ENCODE peak calls at places on chromosomes 3 and 15, in four cellular contexts. F is SK-N-SH, V is vagina, R is GM12878. B is an unnamed sample.

GRCh38 chr3:101170047-101170771 is 150.2 kb downstream of the IMPG2 start:
- DNase-seq in V (no peak), R (no peak), F (no peak), B (no peak)

GRCh38 chr3:70612920-70613319 is 300.5 kb upstream of the MDFIC2 start:
- DNase-seq in V (no peak), R (no peak), F (no peak), B (no peak)

GRCh38 chr3:160027541-160028195 is 39.0 kb downstream of the IL12A start:
- DNase-seq in F (no peak), R (peak), V (no peak), B (no peak)

GRCh38 chr3:128321418-128321817 is 145.3 kb downstream of the DNAJB8 start:
- DNase-seq in V (peak), F (no peak), R (no peak), B (no peak)

GRCh38 chr3:171173732-171174131 is 147.2 kb upstream of the SLC2A2 start:
- DNase-seq in V (no peak), F (no peak), R (no peak), B (no peak)

GRCh38 chr3:195574497-195575304 is 9.0 kb downstream of the APOD start:
- DNase-seq in R (no peak), V (no peak), F (no peak), B (no peak)

GRCh38 chr3:14511971-14512943 is 27.9 kb downstream of the GRIP2 start:
- DNase-seq in V (no peak), F (no peak), R (no peak), B (no peak)

GRCh38 chr3:188812198-188812597 is 359.6 kb upstream of the TPRG1 start:
- DNase-seq in F (no peak), V (no peak), R (no peak), B (no peak)

GRCh38 chr3:71485903-71486302 is 97.6 kb downstream of the FOXP1 start:
- DNase-seq in V (no peak), F (no peak), R (no peak), B (no peak)

GRCh38 chr15:60901647-60902046 is 327.5 kb downstream of the RORA start:
- DNase-seq in R (peak), F (no peak), V (no peak), B (peak)

GRCh38 chr3:50221413-50222168 is 14.4 kb upstream of the GNAI2 start:
- DNase-seq in V (no peak), R (no peak), F (no peak), B (no peak)

GRCh38 chr3:195709676-195710085 is 11.1 kb upstream of the MUC20 start:
- DNase-seq in R (no peak), F (no peak), V (no peak), B (no peak)

GRCh38 chr15:79265987-79266579 is 16.4 kb upstream of the ANKRD34C start:
- DNase-seq in R (no peak), V (no peak), F (no peak), B (no peak)

GRCh38 chr15:48893311-48893710 is 15.4 kb downstream of the EID1 start:
- DNase-seq in F (no peak), V (no peak), R (no peak), B (no peak)

GRCh38 chr15:89704411-89704810 is 13.8 kb downstream of the WDR93 start:
- DNase-seq in F (no peak), R (no peak), V (no peak), B (no peak)

GRCh38 chr15:27114440-27114839 is 143.5 kb downstream of the GABRG3 start:
- DNase-seq in F (no peak), R (no peak), V (no peak), B (no peak)

GRCh38 chr3:188274249-188274915 is 120.4 kb downstream of the LPP start:
- DNase-seq in V (no peak), F (no peak), R (no peak), B (no peak)

GRCh38 chr3:66441124-66441523 is 59.7 kb downstream of the LRIG1 start:
- DNase-seq in V (no peak), F (no peak), R (no peak), B (no peak)

GRCh38 chr3:13461169-13462124 is 18.7 kb upstream of the HDAC11 start:
- DNase-seq in V (no peak), F (peak), R (no peak), B (peak)

GRCh38 chr15:40878785-40879184 is 4.8 kb upstream of the RHOV start:
- DNase-seq in V (no peak), F (no peak), R (no peak), B (no peak)

GRCh38 chr3:186110975-186111974 is 2.4 kb upstream of the ETV5 start:
- DNase-seq in F (no peak), V (no peak), R (no peak), B (no peak)

GRCh38 chr3:8576841-8577553 is 67.6 kb downstream of the SSUH2 start:
- DNase-seq in R (no peak), F (no peak), V (no peak), B (no peak)

GRCh38 chr3:160801386-160802118 is 45.5 kb downstream of the PPM1L start:
- DNase-seq in F (no peak), R (no peak), V (no peak), B (no peak)

GRCh38 chr15:65680544-65680943 is 58.8 kb downstream of the SLC24A1 start:
- DNase-seq in R (no peak), V (no peak), F (no peak), B (no peak)

GRCh38 chr3:193922034-193922774 is 213.7 kb upstream of the HES1 start:
- DNase-seq in V (peak), F (no peak), R (no peak), B (no peak)

GRCh38 chr3:136728918-136729317 is 23.3 kb downstream of the STAG1 start:
- DNase-seq in F (no peak), V (no peak), R (no peak), B (no peak)

GRCh38 chr3:29937185-29937584 is 656.3 kb downstream of the RBMS3 start:
- DNase-seq in F (no peak), R (no peak), V (no peak), B (no peak)

GRCh38 chr3:40971191-40972168 is 227.8 kb upstream of the CTNNB1 start:
- DNase-seq in R (peak), F (no peak), V (no peak), B (peak)

GRCh38 chr15:39198044-39198625 is 382.7 kb upstream of the THBS1 start:
- DNase-seq in V (no peak), R (no peak), F (no peak), B (no peak)

GRCh38 chr15:45747426-45747825 is 112.6 kb downstream of the SQOR start:
- DNase-seq in F (no peak), V (no peak), R (no peak), B (no peak)

GRCh38 chr3:115922681-115923347 is 299.5 kb downstream of the GAP43 start:
- DNase-seq in V (no peak), R (no peak), F (no peak), B (no peak)

GRCh38 chr15:63054281-63054683 is 11.7 kb downstream of the TPM1 start:
- DNase-seq in V (no peak), R (no peak), F (no peak), B (no peak)
- TF ChIP-seq POLR2AphosphoS5 in V (no peak), R (no peak), F (no peak), B (no peak)

DNA sequence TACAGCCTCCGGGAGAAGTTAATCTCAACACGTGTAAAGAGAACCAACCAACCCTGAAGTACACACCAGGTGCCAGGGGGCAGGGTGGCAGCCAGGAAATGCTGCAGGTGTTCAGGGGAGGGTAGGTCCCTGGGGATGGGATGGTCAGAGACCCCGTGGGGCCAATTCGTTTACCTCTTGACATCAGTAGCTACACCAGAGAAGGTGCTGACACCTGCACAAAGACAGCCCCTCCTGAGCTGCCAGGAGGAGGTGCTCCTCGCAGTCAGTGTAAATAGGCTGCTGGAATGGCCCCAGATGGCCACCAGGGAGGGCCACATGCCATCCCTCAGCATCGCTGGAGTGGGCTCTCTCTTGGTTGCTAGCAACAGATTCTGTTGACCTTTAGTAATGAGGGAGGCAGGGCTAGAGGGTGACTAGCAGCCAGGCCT is 52.8 kb downstream of the CORO2B start:
- DNase-seq in R (no peak), V (no peak), F (no peak), B (no peak)
- TF ChIP-seq POLR2AphosphoS5 in R (no peak), V (no peak), F (no peak), B (no peak)

DNA sequence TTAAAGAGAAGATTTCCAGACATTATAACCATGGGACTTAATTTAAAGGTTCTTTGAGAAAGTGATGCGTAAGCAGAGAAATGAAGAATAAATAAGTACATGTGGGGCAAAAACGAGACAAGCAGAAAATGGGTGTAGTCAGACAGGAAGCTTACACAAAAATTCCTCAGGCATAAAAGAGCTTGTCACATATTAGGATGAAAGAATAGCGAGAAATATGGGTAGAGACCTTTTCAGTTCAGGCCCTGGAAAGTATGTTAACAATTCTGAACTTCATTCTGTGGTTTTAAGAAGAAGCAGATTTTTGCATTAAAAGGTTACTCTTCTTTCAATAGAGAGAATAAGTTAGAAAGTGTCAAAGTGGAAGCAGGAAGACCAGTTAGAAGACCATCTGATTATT is 352.4 kb downstream of the ROBO1 start:
- DNase-seq in V (no peak), F (no peak), R (no peak), B (no peak)
- TF ChIP-seq POLR2AphosphoS5 in V (no peak), F (no peak), R (no peak), B (no peak)

GRCh38 chr15:96428742-96429141 is 98.2 kb downstream of the NR2F2 start:
- DNase-seq in V (no peak), F (no peak), R (no peak), B (no peak)
- TF ChIP-seq POLR2AphosphoS5 in V (no peak), F (no peak), R (no peak), B (no peak)

B was measured in GM12892.